ENCODE peak calls at places on chromosome 6, in seven cellular contexts. One of them, this sample, is unnamed.

GRCh38 chr6:21615504-21615903 is 22.0 kb downstream of the SOX4 start:
- DNase-seq in cardiac muscle cell: peak; percentile 30
- DNase-seq in mesendoderm: no peak
- DNase-seq in lower lobe of right lung: no peak
- DNase-seq in tibial nerve: no peak
- DNase-seq in spleen: no peak
- DNase-seq in BE2C: no peak
- DNase-seq in this sample: no peak

GRCh38 chr6:149064026-149065017 is 253.2 kb upstream of the TAB2 start:
- DNase-seq in mesendoderm: no peak
- DNase-seq in BE2C: no peak
- DNase-seq in tibial nerve: no peak
- DNase-seq in spleen: no peak
- DNase-seq in cardiac muscle cell: no peak
- DNase-seq in lower lobe of right lung: no peak
- DNase-seq in this sample: no peak

GRCh38 chr6:27836783-27837635 is 75.2 kb downstream of the OR2B2 start:
- DNase-seq in cardiac muscle cell: peak; percentile 90
- DNase-seq in mesendoderm: peak; percentile 96
- DNase-seq in spleen: peak; percentile 87
- DNase-seq in BE2C: peak; percentile 78
- DNase-seq in lower lobe of right lung: peak; percentile 52
- DNase-seq in tibial nerve: no peak
- DNase-seq in this sample: no peak

GRCh38 chr6:74574794-74575193 is 631.1 kb downstream of the COL12A1 start:
- DNase-seq in lower lobe of right lung: no peak
- DNase-seq in BE2C: no peak
- DNase-seq in mesendoderm: peak; percentile 54
- DNase-seq in spleen: no peak
- DNase-seq in tibial nerve: no peak
- DNase-seq in cardiac muscle cell: peak; percentile 61
- DNase-seq in this sample: no peak

GRCh38 chr6:18031189-18031588 is 43.8 kb upstream of the KIF13A start:
- DNase-seq in mesendoderm: no peak
- DNase-seq in tibial nerve: no peak
- DNase-seq in spleen: no peak
- DNase-seq in BE2C: no peak
- DNase-seq in lower lobe of right lung: no peak
- DNase-seq in cardiac muscle cell: no peak
- DNase-seq in this sample: no peak

GRCh38 chr6:120774275-120774674 is 560.0 kb downstream of the TBC1D32 start:
- DNase-seq in tibial nerve: no peak
- DNase-seq in BE2C: no peak
- DNase-seq in cardiac muscle cell: peak; percentile 1
- DNase-seq in mesendoderm: peak; percentile 22
- DNase-seq in spleen: no peak
- DNase-seq in lower lobe of right lung: no peak
- DNase-seq in this sample: no peak

GRCh38 chr6:89032599-89032998 is 48.0 kb upstream of the PNRC1 start:
- DNase-seq in BE2C: no peak
- DNase-seq in spleen: no peak
- DNase-seq in lower lobe of right lung: no peak
- DNase-seq in cardiac muscle cell: peak; percentile 56
- DNase-seq in tibial nerve: no peak
- DNase-seq in mesendoderm: no peak
- DNase-seq in this sample: no peak

GRCh38 chr6:12608016-12608860 is 108.3 kb upstream of the PHACTR1 start:
- DNase-seq in mesendoderm: no peak
- DNase-seq in lower lobe of right lung: no peak
- DNase-seq in spleen: no peak
- DNase-seq in BE2C: no peak
- DNase-seq in cardiac muscle cell: peak; percentile 41
- DNase-seq in tibial nerve: no peak
- DNase-seq in this sample: no peak

GRCh38 chr6:166411721-166412151 is 29.0 kb upstream of the MPC1 start:
- DNase-seq in lower lobe of right lung: no peak
- DNase-seq in tibial nerve: no peak
- DNase-seq in cardiac muscle cell: no peak
- DNase-seq in BE2C: no peak
- DNase-seq in spleen: no peak
- DNase-seq in mesendoderm: no peak
- DNase-seq in this sample: no peak

GRCh38 chr6:13536796-13537526 is 37.4 kb upstream of the SIRT5 start:
- DNase-seq in mesendoderm: no peak
- DNase-seq in tibial nerve: no peak
- DNase-seq in spleen: no peak
- DNase-seq in cardiac muscle cell: no peak
- DNase-seq in lower lobe of right lung: no peak
- DNase-seq in BE2C: no peak
- DNase-seq in this sample: no peak

GRCh38 chr6:149140137-149140909 is 177.2 kb upstream of the TAB2 start:
- DNase-seq in mesendoderm: no peak
- DNase-seq in tibial nerve: no peak
- DNase-seq in spleen: peak; percentile 69
- DNase-seq in lower lobe of right lung: no peak
- DNase-seq in cardiac muscle cell: peak; percentile 29
- DNase-seq in BE2C: no peak
- DNase-seq in this sample: no peak

DNA sequence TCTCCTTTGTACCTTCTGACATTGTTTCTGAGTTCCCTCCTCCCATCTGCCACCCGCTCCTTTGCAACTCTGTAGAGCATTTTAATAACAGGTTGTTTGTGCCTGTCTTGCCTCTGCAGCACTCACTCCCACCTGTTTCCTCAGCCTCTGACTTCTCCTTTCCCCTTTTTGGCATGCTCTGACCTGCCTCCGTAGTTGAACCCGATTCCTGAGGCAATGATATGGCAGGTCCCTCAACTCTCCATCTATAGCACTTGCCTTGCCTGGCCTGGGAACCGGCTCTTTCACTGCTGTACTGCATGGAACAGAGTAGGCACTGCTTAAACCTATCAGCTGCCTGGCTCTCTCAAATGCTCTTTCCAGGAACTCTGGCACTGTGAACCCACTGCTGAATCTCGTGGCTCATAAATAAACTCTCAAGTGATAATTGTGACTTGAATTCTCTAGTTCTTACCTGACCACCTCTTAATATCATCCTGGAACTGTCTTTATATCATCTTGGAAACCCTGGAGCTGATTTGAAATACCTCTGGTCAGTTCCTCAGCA is 50.3 kb downstream of the UTRN start:
- DNase-seq in tibial nerve: no peak
- DNase-seq in spleen: no peak
- DNase-seq in cardiac muscle cell: no peak
- DNase-seq in BE2C: no peak
- DNase-seq in mesendoderm: no peak
- DNase-seq in lower lobe of right lung: no peak
- DNase-seq in this sample: no peak
- H3K4me1 ChIP-seq in tibial nerve: peaks cover 16% of the 10 kb centered on the region
- H3K4me1 ChIP-seq in spleen: peaks cover 71% of the 10 kb centered on the region
- H3K4me1 ChIP-seq in cardiac muscle cell: peaks cover 4% of the 10 kb centered on the region
- H3K4me1 ChIP-seq in BE2C: no peaks in the 10 kb centered on the region
- H3K4me1 ChIP-seq in mesendoderm: peaks cover 5% of the 10 kb centered on the region
- H3K4me1 ChIP-seq in lower lobe of right lung: peaks cover 71% of the 10 kb centered on the region
- H3K4me1 ChIP-seq in this sample: peaks cover 64% of the 10 kb centered on the region

DNA sequence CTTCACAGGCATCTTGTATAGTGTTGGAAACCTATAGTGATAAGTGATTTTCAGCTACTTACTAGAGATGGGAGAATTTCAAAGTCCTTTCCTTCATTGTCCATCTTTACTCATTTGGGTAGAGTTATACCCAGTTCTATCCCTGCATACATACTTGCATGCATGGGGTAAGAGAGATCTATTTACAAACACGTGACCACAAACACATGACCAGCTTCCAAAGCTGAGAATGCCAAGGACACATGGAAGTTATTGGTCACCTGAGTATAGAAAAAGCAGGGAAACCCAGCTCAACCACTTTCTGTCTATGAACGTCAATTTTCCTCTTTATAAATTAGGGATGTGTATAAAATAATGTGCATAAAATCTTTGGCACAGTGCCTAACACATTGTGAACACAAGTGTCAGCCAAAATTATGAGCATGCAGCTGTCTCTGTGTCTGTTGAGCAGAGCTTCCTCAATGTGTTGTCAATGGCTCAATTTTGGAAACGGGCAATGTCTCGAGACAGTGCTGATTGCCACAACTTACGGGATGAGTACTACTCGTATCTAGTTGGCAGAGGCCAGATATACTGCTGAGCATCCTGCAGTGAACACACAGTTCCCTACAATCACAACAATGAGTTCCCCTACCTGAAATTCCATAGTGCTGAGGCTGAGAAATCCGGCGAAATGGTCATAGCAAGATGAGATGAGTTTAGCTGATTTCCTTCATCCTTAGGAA is 44.9 kb downstream of the TPD52L1 start:
- DNase-seq in mesendoderm: no peak
- DNase-seq in cardiac muscle cell: no peak
- DNase-seq in BE2C: no peak
- DNase-seq in spleen: no peak
- DNase-seq in lower lobe of right lung: no peak
- DNase-seq in tibial nerve: no peak
- DNase-seq in this sample: no peak
- H3K4me1 ChIP-seq in mesendoderm: peaks cover 2% of the 10 kb centered on the region
- H3K4me1 ChIP-seq in cardiac muscle cell: peaks cover 33% of the 10 kb centered on the region
- H3K4me1 ChIP-seq in BE2C: peaks cover 15% of the 10 kb centered on the region
- H3K4me1 ChIP-seq in spleen: peaks cover 10% of the 10 kb centered on the region
- H3K4me1 ChIP-seq in lower lobe of right lung: peaks cover 49% of the 10 kb centered on the region
- H3K4me1 ChIP-seq in tibial nerve: no peaks in the 10 kb centered on the region
- H3K4me1 ChIP-seq in this sample: peaks cover 37% of the 10 kb centered on the region

GRCh38 chr6:140850438-140850837 is 1282.3 kb upstream of the GJE1 start:
- DNase-seq in mesendoderm: no peak
- DNase-seq in cardiac muscle cell: peak; percentile 44
- DNase-seq in spleen: no peak
- DNase-seq in BE2C: no peak
- DNase-seq in lower lobe of right lung: no peak
- DNase-seq in tibial nerve: no peak
- DNase-seq in this sample: no peak
- H3K4me1 ChIP-seq in mesendoderm: no peaks in the 10 kb centered on the region
- H3K4me1 ChIP-seq in cardiac muscle cell: peaks cover 4% of the 10 kb centered on the region
- H3K4me1 ChIP-seq in spleen: no peaks in the 10 kb centered on the region
- H3K4me1 ChIP-seq in BE2C: no peaks in the 10 kb centered on the region
- H3K4me1 ChIP-seq in lower lobe of right lung: no peaks in the 10 kb centered on the region
- H3K4me1 ChIP-seq in tibial nerve: no peaks in the 10 kb centered on the region
- H3K4me1 ChIP-seq in this sample: no peaks in the 10 kb centered on the region

GRCh38 chr6:134420638-134421181 is 102.8 kb upstream of the SGK1 start:
- DNase-seq in mesendoderm: peak; percentile 66
- DNase-seq in BE2C: no peak
- DNase-seq in lower lobe of right lung: no peak
- DNase-seq in spleen: no peak
- DNase-seq in tibial nerve: no peak
- DNase-seq in cardiac muscle cell: peak; percentile 78
- DNase-seq in this sample: no peak

GRCh38 chr6:134422426-134423231 is 104.7 kb upstream of the SGK1 start:
- DNase-seq in spleen: no peak
- DNase-seq in tibial nerve: no peak
- DNase-seq in cardiac muscle cell: peak; percentile 97
- DNase-seq in BE2C: no peak
- DNase-seq in mesendoderm: peak; percentile 44
- DNase-seq in lower lobe of right lung: no peak
- DNase-seq in this sample: no peak

GRCh38 chr6:134419717-134420116 is 101.8 kb upstream of the SGK1 start:
- DNase-seq in tibial nerve: no peak
- DNase-seq in mesendoderm: no peak
- DNase-seq in BE2C: no peak
- DNase-seq in cardiac muscle cell: peak; percentile 62
- DNase-seq in lower lobe of right lung: no peak
- DNase-seq in spleen: no peak
- DNase-seq in this sample: no peak

GRCh38 chr6:134424131-134424794 is 106.4 kb upstream of the SGK1 start:
- DNase-seq in lower lobe of right lung: no peak
- DNase-seq in tibial nerve: no peak
- DNase-seq in spleen: no peak
- DNase-seq in mesendoderm: no peak
- DNase-seq in cardiac muscle cell: peak; percentile 60
- DNase-seq in BE2C: no peak
- DNase-seq in this sample: no peak

GRCh38 chr6:134421496-134421895 is 103.6 kb upstream of the SGK1 start:
- DNase-seq in mesendoderm: no peak
- DNase-seq in lower lobe of right lung: no peak
- DNase-seq in tibial nerve: no peak
- DNase-seq in BE2C: no peak
- DNase-seq in spleen: no peak
- DNase-seq in cardiac muscle cell: peak; percentile 51
- DNase-seq in this sample: no peak
- H3K4me1 ChIP-seq in mesendoderm: no peaks in the 10 kb centered on the region
- H3K4me1 ChIP-seq in lower lobe of right lung: peaks cover 13% of the 10 kb centered on the region
- H3K4me1 ChIP-seq in tibial nerve: no peaks in the 10 kb centered on the region
- H3K4me1 ChIP-seq in BE2C: no peaks in the 10 kb centered on the region
- H3K4me1 ChIP-seq in spleen: no peaks in the 10 kb centered on the region
- H3K4me1 ChIP-seq in cardiac muscle cell: no peaks in the 10 kb centered on the region
- H3K4me1 ChIP-seq in this sample: no peaks in the 10 kb centered on the region

DNA sequence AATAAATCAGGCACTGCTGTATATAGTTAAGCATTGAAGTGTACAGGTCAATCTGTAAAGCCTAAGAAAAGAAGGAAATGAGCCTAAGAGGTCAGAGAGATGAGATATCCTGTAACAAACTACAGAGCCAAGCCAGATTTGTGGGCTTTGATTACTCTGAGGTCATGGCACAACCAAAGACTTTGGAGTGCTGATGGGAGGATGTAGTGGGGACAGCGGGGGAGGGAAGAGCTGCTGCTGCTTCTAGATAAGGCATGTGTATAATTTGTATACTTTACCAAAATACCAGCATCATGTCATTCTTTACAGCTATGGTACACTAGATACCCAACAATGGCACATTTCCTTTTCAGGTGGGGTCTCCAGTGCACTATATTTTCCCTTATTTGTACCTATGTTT is 102.5 kb downstream of the OGFRL1 start:
- DNase-seq in BE2C: no peak
- DNase-seq in tibial nerve: no peak
- DNase-seq in spleen: no peak
- DNase-seq in lower lobe of right lung: no peak
- DNase-seq in mesendoderm: no peak
- DNase-seq in cardiac muscle cell: no peak
- DNase-seq in this sample: no peak
- H3K4me1 ChIP-seq in BE2C: no peaks in the 10 kb centered on the region
- H3K4me1 ChIP-seq in tibial nerve: peaks cover 23% of the 10 kb centered on the region
- H3K4me1 ChIP-seq in spleen: peaks cover 5% of the 10 kb centered on the region
- H3K4me1 ChIP-seq in lower lobe of right lung: peaks cover 81% of the 10 kb centered on the region
- H3K4me1 ChIP-seq in mesendoderm: peaks cover 5% of the 10 kb centered on the region
- H3K4me1 ChIP-seq in cardiac muscle cell: peaks cover 4% of the 10 kb centered on the region
- H3K4me1 ChIP-seq in this sample: peaks cover 69% of the 10 kb centered on the region

DNA sequence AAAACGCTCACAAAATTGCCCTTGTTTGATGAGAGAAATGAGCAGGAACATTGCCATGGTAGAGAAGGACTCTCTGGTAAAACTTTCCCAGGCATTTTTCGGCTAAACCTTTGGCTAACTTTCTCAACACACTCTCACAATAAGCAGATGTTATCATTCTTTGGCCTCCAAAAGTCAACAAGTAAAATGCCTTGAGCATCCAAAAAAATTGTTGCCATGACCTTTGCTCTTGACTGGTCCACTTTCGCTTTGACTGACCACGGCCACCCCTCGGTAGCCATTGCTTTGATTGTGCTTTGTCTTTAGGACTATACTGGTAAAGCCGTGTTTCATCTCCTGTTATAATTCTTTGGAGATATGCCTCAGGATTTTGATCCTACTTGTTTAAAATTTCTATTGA is 41.1 kb upstream of the PREP start:
- DNase-seq in mesendoderm: no peak
- DNase-seq in lower lobe of right lung: no peak
- DNase-seq in tibial nerve: no peak
- DNase-seq in spleen: no peak
- DNase-seq in BE2C: no peak
- DNase-seq in cardiac muscle cell: no peak
- DNase-seq in this sample: no peak
- H3K4me1 ChIP-seq in mesendoderm: no peaks in the 10 kb centered on the region
- H3K4me1 ChIP-seq in lower lobe of right lung: no peaks in the 10 kb centered on the region
- H3K4me1 ChIP-seq in tibial nerve: no peaks in the 10 kb centered on the region
- H3K4me1 ChIP-seq in spleen: no peaks in the 10 kb centered on the region
- H3K4me1 ChIP-seq in BE2C: no peaks in the 10 kb centered on the region
- H3K4me1 ChIP-seq in cardiac muscle cell: peaks cover 6% of the 10 kb centered on the region
- H3K4me1 ChIP-seq in this sample: no peaks in the 10 kb centered on the region

GRCh38 chr6:4348462-4349112 is 213.2 kb upstream of the ECI2 start:
- DNase-seq in lower lobe of right lung: no peak
- DNase-seq in spleen: no peak
- DNase-seq in cardiac muscle cell: no peak
- DNase-seq in tibial nerve: no peak
- DNase-seq in BE2C: no peak
- DNase-seq in mesendoderm: no peak
- DNase-seq in this sample: no peak
- H3K4me1 ChIP-seq in lower lobe of right lung: peaks cover 23% of the 10 kb centered on the region
- H3K4me1 ChIP-seq in spleen: no peaks in the 10 kb centered on the region
- H3K4me1 ChIP-seq in cardiac muscle cell: peaks cover 15% of the 10 kb centered on the region
- H3K4me1 ChIP-seq in tibial nerve: no peaks in the 10 kb centered on the region
- H3K4me1 ChIP-seq in BE2C: no peaks in the 10 kb centered on the region
- H3K4me1 ChIP-seq in mesendoderm: no peaks in the 10 kb centered on the region
- H3K4me1 ChIP-seq in this sample: peaks cover 10% of the 10 kb centered on the region

This sample was measured in upper lobe of right lung.